ENCODE peak calls at places on chromosomes 6 and 20, in nine cellular contexts. T, R, M, I, N, Q, O, A and Y are unnamed samples.

GRCh38 chr6:132096245-132096644 is 145.1 kb upstream of the CCN2 start:
- DNase-seq in N (no peak), I (no peak), R (no peak), M (no peak), O (no peak), T (no peak), A (no peak), Q (no peak), Y (peak)

GRCh38 chr20:63215101-63216040 is 560 bp downstream of the YTHDF1 start:
- DNase-seq in O (peak), I (peak), A (no peak), R (peak), Q (peak), M (no peak), N (peak), T (no peak), Y (peak)

GRCh38 chr6:32084780-32085179 is 24.4 kb downstream of the TNXB start:
- DNase-seq in O (no peak), T (no peak), M (no peak), N (no peak), I (no peak), R (no peak), A (no peak), Q (no peak), Y (no peak)

GRCh38 chr6:119449253-119450156 is 99.9 kb upstream of the MAN1A1 start:
- DNase-seq in M (no peak), A (no peak), T (no peak), R (no peak), I (no peak), Q (no peak), N (no peak), O (no peak), Y (no peak)

GRCh38 chr6:19333936-19334335 is 503.2 kb upstream of the ID4 start:
- DNase-seq in N (no peak), Q (no peak), M (no peak), I (no peak), A (no peak), R (no peak), O (no peak), T (no peak), Y (peak)

GRCh38 chr6:36216559-36216958 is 20.0 kb downstream of the BRPF3 start:
- DNase-seq in O (no peak), I (peak), R (no peak), A (no peak), N (no peak), M (no peak), Q (peak), T (no peak), Y (peak)

GRCh38 chr6:140644017-140644416 is 1269.6 kb upstream of the CITED2 start:
- DNase-seq in O (no peak), M (no peak), A (no peak), N (no peak), Q (no peak), I (no peak), R (no peak), T (no peak), Y (no peak)

GRCh38 chr20:44930517-44931168 is 20.8 kb downstream of the PABPC1L start:
- DNase-seq in N (no peak), A (no peak), T (no peak), Q (no peak), M (no peak), R (no peak), I (no peak), O (no peak), Y (no peak)

GRCh38 chr20:39706089-39706721 is 744.1 kb downstream of the DHX35 start:
- DNase-seq in N (no peak), R (no peak), T (no peak), O (peak), M (no peak), I (no peak), A (no peak), Q (no peak), Y (peak)

GRCh38 chr6:125022391-125022989 is 60.3 kb downstream of the RNF217 start:
- DNase-seq in N (no peak), R (no peak), I (no peak), M (no peak), O (no peak), T (no peak), A (no peak), Q (no peak), Y (peak)

DNA sequence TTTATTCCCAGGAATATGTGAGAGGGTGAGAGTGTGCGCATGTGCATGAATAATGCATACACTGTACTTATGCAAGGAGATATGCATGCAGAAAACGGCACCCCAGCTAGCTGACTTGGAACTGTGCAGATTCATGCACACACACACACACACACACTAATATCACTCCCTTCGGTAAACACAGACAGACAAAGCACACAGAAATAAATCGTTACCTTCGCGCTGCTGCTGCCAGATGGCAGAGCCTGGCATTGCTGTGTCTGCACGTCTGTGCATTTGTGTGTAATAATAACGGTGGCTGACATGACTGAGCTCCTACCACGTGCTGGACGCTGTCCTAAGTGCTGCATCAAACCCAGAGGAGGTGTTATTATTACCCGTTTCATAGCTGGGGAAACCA is 36.8 kb downstream of the PREX1 start:
- DNase-seq in T (no peak), I (peak), O (no peak), A (no peak), N (no peak), M (peak), R (peak), Q (no peak), Y (no peak)
- TF ChIP-seq CTCF in T (no peak), I (peak), O (no peak), A (no peak), N (peak), M (no peak), R (no peak), Q (no peak), Y (no peak)

GRCh38 chr6:42104095-42104806 is 38.2 kb downstream of the C6orf132 start:
- DNase-seq in A (no peak), N (no peak), Q (no peak), R (peak), M (peak), O (peak), I (peak), T (peak), Y (peak)
- H3K4me3 ChIP-seq in A (peak), N (no peak), Q (no peak), R (peak), M (peak), O (peak), I (peak), T (peak), Y (peak)

DNA sequence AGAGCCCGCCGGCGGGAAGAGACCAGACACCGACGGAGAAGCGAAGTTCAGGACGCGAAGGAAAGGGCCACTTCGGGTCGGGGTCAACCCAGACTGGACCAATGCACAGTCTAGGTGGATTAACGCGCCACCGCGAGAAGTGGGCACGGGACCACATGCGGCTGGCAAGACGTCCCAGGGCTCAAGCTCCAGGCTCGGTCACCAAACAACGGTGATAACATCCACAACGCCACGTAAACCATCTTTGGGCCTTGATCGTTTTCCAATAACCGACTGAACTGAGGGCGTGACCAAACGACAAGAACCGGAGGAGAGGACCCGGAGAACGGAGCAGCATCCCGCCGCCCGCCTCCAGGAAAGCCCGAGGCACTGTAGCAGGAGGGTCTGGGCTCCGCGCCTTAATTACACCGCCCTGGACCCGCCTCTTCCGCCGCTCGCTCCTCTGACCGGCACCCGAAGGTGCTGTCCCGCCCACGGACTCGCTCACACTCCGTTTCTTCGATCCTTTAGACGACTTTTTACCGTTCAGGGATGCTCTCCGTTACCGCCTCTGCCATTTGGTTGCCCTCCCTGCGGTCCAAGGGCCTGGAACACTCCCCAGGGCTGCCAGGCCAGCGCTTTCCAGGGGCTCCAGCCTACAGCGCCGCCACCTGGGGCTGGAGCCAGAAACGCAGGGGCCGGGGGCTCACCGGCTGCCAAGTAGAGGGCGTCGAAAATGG is 44.1 kb downstream of the DPPA5 start:
- DNase-seq in R (peak), A (no peak), N (peak), M (peak), Q (peak), O (peak), I (peak), T (peak), Y (peak)
- TF ChIP-seq CTCF in R (peak), A (peak), N (peak), M (peak), Q (peak), O (no peak), I (peak), T (peak), Y (peak)

GRCh38 chr6:157811476-157812173 is 11.4 kb upstream of the SNX9 start:
- DNase-seq in O (no peak), T (no peak), R (no peak), A (no peak), N (no peak), M (no peak), Q (peak), I (no peak), Y (peak)

GRCh38 chr6:157813191-157813590 is 9.9 kb upstream of the SNX9 start:
- DNase-seq in T (no peak), Q (peak), N (no peak), I (no peak), M (no peak), O (peak), R (no peak), A (no peak), Y (peak)

GRCh38 chr6:157814883-157815282 is 8.2 kb upstream of the SNX9 start:
- DNase-seq in T (no peak), I (no peak), A (no peak), R (peak), N (no peak), Q (no peak), M (no peak), O (no peak), Y (no peak)

GRCh38 chr6:157812425-157813171 is 10.4 kb upstream of the SNX9 start:
- DNase-seq in A (no peak), R (no peak), I (no peak), T (no peak), Q (no peak), N (no peak), M (no peak), O (no peak), Y (no peak)

DNA sequence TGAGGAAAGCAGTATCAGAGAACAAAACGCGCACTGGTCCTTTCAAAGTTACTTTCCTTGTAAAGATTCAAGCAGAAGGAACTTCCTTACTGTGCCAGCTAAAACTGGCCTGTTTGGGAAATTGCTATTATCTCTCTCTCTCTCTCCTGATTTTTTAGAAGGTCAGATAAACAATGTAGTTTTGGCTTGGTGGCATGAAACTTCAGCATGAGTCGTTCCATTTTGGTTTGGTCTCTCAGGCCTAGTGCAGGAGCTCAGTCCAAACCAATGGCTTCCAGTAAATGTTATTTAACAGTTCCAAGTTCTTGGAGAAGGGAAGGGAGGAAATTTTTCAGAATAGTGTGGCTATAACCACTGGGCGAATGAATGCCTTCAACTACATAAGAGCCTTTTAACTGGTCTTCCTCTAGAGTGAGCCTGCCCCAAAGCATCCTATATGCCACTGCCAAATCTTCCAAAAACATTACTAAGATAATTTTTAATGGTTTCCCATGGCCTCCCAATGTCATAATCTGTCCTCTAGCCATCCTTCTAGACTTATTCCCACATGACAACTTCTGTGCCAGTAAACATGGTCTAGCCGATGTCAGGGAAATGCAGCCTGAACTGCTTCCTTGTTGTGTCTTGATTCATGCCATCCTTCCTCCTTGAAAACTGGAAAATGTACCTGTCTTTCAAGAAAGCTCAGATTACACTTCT is 9.1 kb upstream of the SNX9 start:
- DNase-seq in N (no peak), M (no peak), I (no peak), R (no peak), A (peak), Q (peak), O (no peak), T (no peak), Y (peak)
- H3K4me3 ChIP-seq in N (no peak), M (no peak), I (no peak), R (no peak), A (no peak), Q (no peak), O (no peak), T (no peak), Y (no peak)

DNA sequence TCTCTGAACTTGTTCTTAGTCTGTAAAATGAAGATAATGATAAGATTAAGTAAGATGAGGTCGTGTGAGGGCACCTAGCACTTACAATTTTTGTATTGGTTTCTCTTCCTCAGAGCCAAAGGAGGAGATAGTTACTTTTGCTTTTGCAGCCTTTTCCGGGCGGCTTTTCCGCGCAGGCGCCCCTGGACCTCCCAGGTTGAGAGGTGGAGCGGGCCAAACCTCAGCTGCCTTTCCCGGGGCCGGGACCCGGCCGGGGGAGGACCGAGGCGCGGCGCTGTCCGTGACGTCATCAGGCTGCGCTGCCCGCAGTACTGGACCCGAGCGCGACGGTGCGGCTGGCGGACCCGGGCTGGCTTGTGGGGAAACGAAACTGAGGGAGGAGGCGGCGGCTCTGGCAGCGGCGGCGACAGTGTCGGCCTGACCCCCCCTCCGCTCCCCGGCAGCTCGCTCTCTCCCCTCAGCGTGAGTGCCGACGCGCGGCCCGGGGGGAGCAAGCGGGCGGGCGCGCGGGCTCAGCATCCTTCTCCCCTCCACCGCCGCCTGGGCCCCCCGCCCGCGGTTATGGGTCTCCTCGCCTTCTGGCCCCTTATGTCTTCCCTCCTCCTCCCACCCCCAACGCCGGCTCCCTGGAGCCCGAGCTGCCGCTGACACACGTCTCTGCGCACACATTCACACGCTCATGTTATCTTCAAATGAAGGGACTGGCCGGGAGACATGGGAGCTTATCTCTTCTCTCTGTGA is at the start of gene CMTR1:
- DNase-seq in T (peak), R (peak), N (peak), M (peak), Q (peak), I (peak), O (peak), A (peak), Y (peak)
- TF ChIP-seq CTCF in T (no peak), R (no peak), N (no peak), M (peak), Q (peak), I (no peak), O (no peak), A (no peak), Y (no peak)

DNA sequence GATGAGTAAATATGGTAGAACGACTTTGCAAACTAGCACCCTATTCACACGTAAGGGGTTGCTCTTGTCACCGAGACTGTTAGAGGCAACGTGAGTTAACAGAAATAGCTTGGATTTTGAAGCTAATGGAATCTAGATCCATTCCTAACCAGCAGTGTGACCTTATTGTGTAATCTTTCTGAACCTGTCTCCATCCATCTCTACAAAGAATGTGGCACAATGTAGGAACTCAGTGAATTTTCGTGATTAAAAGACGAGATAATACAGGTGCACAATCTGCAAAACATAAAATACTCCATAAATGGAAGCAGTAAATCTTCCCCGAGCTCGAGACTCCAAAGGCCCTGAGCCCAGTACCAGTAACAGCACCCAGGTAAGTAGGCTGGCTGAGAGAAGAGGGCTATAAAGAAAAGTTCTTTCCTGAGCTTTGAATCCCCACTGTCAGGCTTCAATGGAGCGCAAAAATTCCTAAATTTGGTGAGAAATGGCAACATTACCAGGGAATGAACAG is 801 bp upstream of the KIFC1 start:
- DNase-seq in T (no peak), O (no peak), I (no peak), Q (no peak), R (no peak), A (no peak), M (no peak), N (no peak), Y (no peak)
- H3K4me3 ChIP-seq in T (peak), O (peak), I (peak), Q (peak), R (peak), A (peak), M (peak), N (peak), Y (peak)

DNA sequence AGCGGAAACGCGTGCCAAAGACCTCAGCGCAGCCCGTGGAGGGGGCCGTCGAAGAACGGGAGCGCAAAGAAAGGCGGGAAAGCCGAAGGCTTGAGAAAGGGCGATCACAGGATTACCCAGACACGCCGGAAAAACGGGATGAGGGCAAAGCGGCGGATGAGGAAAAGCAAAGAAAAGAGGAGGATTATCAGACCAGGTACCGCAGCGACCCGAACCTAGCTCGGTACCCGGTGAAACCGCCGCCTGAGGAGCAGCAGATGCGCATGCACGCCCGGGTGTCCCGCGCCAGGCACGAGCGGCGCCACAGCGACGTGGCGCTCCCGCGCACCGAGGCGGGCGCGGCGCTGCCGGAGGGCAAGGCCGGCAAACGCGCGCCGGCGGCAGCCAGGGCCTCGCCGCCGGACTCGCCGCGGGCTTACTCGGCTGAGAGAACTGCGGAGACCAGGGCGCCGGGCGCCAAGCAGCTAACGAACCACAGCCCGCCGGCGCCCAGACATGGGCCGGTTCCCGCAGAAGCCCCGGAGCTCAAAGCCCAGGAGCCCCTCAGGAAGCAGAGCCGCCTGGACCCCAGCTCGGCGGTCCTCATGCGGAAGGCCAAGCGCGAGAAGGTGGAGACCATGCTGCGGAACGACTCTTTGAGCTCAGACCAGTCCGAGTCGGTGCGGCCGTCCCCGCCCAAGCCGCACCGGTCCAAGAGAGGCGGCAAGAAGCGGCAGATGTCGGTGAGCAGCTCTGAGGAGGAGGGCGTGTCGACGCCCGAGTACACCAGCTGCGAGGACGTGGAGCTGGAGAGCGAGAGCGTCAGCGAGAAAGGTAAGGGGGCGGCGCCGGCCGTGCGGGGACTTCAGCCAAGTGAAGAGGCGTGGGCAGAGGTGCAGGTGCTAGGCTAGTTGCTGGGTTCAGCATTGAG is 296.2 kb downstream of the RIMS1 start:
- DNase-seq in Q (peak), T (peak), I (peak), M (no peak), R (peak), A (no peak), N (peak), O (peak), Y (peak)
- TF ChIP-seq CTCF in Q (no peak), T (no peak), I (no peak), M (no peak), R (no peak), A (no peak), N (no peak), O (no peak), Y (no peak)